ENCODE peak calls at places on chromosomes 7 and 10, in ten cellular contexts. One of them, this sample, is unnamed.

GRCh38 chr10:71492871-71493270 is 96.2 kb downstream of the CDH23 start:
- DNase-seq in sigmoid colon: no peak
- DNase-seq in ovary: no peak
- DNase-seq in body of pancreas: no peak
- DNase-seq in uterus: no peak
- DNase-seq in breast epithelium: no peak
- DNase-seq in lower leg skin: no peak
- DNase-seq in Peyer's patch: no peak
- DNase-seq in esophagus squamous epithelium: no peak
- DNase-seq in right lobe of liver: no peak
- DNase-seq in this sample: no peak

GRCh38 chr7:21169667-21170605 is 257.9 kb upstream of the SP4 start:
- DNase-seq in sigmoid colon: no peak
- DNase-seq in ovary: no peak
- DNase-seq in body of pancreas: no peak
- DNase-seq in uterus: no peak
- DNase-seq in breast epithelium: no peak
- DNase-seq in lower leg skin: no peak
- DNase-seq in Peyer's patch: no peak
- DNase-seq in esophagus squamous epithelium: no peak
- DNase-seq in right lobe of liver: no peak
- DNase-seq in this sample: no peak

GRCh38 chr7:42076870-42077269 is 160.1 kb downstream of the GLI3 start:
- DNase-seq in sigmoid colon: no peak
- DNase-seq in ovary: no peak
- DNase-seq in body of pancreas: no peak
- DNase-seq in uterus: no peak
- DNase-seq in breast epithelium: no peak
- DNase-seq in lower leg skin: no peak
- DNase-seq in Peyer's patch: no peak
- DNase-seq in esophagus squamous epithelium: no peak
- DNase-seq in right lobe of liver: no peak
- DNase-seq in this sample: no peak

GRCh38 chr10:87734987-87735827 is 75.5 kb downstream of the PAPSS2 start:
- DNase-seq in sigmoid colon: no peak
- DNase-seq in ovary: peak; percentile 40
- DNase-seq in body of pancreas: peak; percentile 38
- DNase-seq in uterus: peak; percentile 19
- DNase-seq in breast epithelium: no peak
- DNase-seq in lower leg skin: no peak
- DNase-seq in Peyer's patch: no peak
- DNase-seq in esophagus squamous epithelium: no peak
- DNase-seq in right lobe of liver: no peak
- DNase-seq in this sample: peak; percentile 54

GRCh38 chr10:80414126-80414898 is 6.0 kb downstream of the PRXL2A start:
- DNase-seq in sigmoid colon: no peak
- DNase-seq in ovary: no peak
- DNase-seq in body of pancreas: no peak
- DNase-seq in uterus: no peak
- DNase-seq in breast epithelium: no peak
- DNase-seq in lower leg skin: no peak
- DNase-seq in Peyer's patch: peak; percentile 66
- DNase-seq in esophagus squamous epithelium: no peak
- DNase-seq in right lobe of liver: no peak
- DNase-seq in this sample: no peak

GRCh38 chr7:104642551-104642950 is 314.1 kb downstream of the LHFPL3 start:
- DNase-seq in sigmoid colon: no peak
- DNase-seq in ovary: no peak
- DNase-seq in body of pancreas: no peak
- DNase-seq in uterus: no peak
- DNase-seq in breast epithelium: no peak
- DNase-seq in lower leg skin: no peak
- DNase-seq in Peyer's patch: no peak
- DNase-seq in esophagus squamous epithelium: no peak
- DNase-seq in right lobe of liver: no peak
- DNase-seq in this sample: no peak

GRCh38 chr7:105826143-105826542 is 50.3 kb downstream of the ATXN7L1 start:
- DNase-seq in sigmoid colon: no peak
- DNase-seq in ovary: no peak
- DNase-seq in body of pancreas: no peak
- DNase-seq in uterus: no peak
- DNase-seq in breast epithelium: no peak
- DNase-seq in lower leg skin: no peak
- DNase-seq in Peyer's patch: no peak
- DNase-seq in esophagus squamous epithelium: no peak
- DNase-seq in right lobe of liver: no peak
- DNase-seq in this sample: no peak

GRCh38 chr10:56383806-56384205 is 22.7 kb upstream of the ZWINT start:
- DNase-seq in sigmoid colon: no peak
- DNase-seq in ovary: no peak
- DNase-seq in body of pancreas: no peak
- DNase-seq in uterus: no peak
- DNase-seq in breast epithelium: no peak
- DNase-seq in lower leg skin: no peak
- DNase-seq in Peyer's patch: no peak
- DNase-seq in esophagus squamous epithelium: no peak
- DNase-seq in right lobe of liver: no peak
- DNase-seq in this sample: no peak

GRCh38 chr7:22488643-22489462 is 11.1 kb downstream of the STEAP1B start:
- DNase-seq in sigmoid colon: peak; percentile 76
- DNase-seq in ovary: peak; percentile 22
- DNase-seq in body of pancreas: peak; percentile 73
- DNase-seq in uterus: peak; percentile 56
- DNase-seq in breast epithelium: peak; percentile 40
- DNase-seq in lower leg skin: peak; percentile 57
- DNase-seq in Peyer's patch: peak; percentile 84
- DNase-seq in esophagus squamous epithelium: no peak
- DNase-seq in right lobe of liver: no peak
- DNase-seq in this sample: peak; percentile 76

GRCh38 chr10:29386347-29386999 is 97.6 kb downstream of the LYZL1 start:
- DNase-seq in sigmoid colon: no peak
- DNase-seq in ovary: no peak
- DNase-seq in body of pancreas: no peak
- DNase-seq in uterus: no peak
- DNase-seq in breast epithelium: no peak
- DNase-seq in lower leg skin: no peak
- DNase-seq in Peyer's patch: no peak
- DNase-seq in esophagus squamous epithelium: no peak
- DNase-seq in right lobe of liver: no peak
- DNase-seq in this sample: no peak

GRCh38 chr7:130040576-130040975 is 10.6 kb downstream of the ZC3HC1 start:
- DNase-seq in sigmoid colon: no peak
- DNase-seq in ovary: no peak
- DNase-seq in body of pancreas: no peak
- DNase-seq in uterus: no peak
- DNase-seq in breast epithelium: no peak
- DNase-seq in lower leg skin: no peak
- DNase-seq in Peyer's patch: no peak
- DNase-seq in esophagus squamous epithelium: no peak
- DNase-seq in right lobe of liver: no peak
- DNase-seq in this sample: no peak

GRCh38 chr7:122257056-122257455 is 47.5 kb downstream of the FEZF1 start:
- DNase-seq in sigmoid colon: no peak
- DNase-seq in ovary: no peak
- DNase-seq in body of pancreas: no peak
- DNase-seq in uterus: no peak
- DNase-seq in breast epithelium: no peak
- DNase-seq in lower leg skin: no peak
- DNase-seq in Peyer's patch: no peak
- DNase-seq in esophagus squamous epithelium: no peak
- DNase-seq in right lobe of liver: no peak
- DNase-seq in this sample: no peak

GRCh38 chr7:139702313-139702731 is 75.5 kb downstream of the HIPK2 start:
- DNase-seq in sigmoid colon: no peak
- DNase-seq in ovary: peak; percentile 26
- DNase-seq in body of pancreas: no peak
- DNase-seq in uterus: no peak
- DNase-seq in breast epithelium: no peak
- DNase-seq in lower leg skin: no peak
- DNase-seq in Peyer's patch: peak; percentile 43
- DNase-seq in esophagus squamous epithelium: no peak
- DNase-seq in right lobe of liver: no peak
- DNase-seq in this sample: no peak

GRCh38 chr7:139704308-139704879 is 73.4 kb downstream of the HIPK2 start:
- DNase-seq in sigmoid colon: no peak
- DNase-seq in ovary: no peak
- DNase-seq in body of pancreas: no peak
- DNase-seq in uterus: no peak
- DNase-seq in breast epithelium: no peak
- DNase-seq in lower leg skin: no peak
- DNase-seq in Peyer's patch: peak; percentile 44
- DNase-seq in esophagus squamous epithelium: no peak
- DNase-seq in right lobe of liver: no peak
- DNase-seq in this sample: no peak

GRCh38 chr7:139701908-139702307 is 75.9 kb downstream of the HIPK2 start:
- DNase-seq in sigmoid colon: no peak
- DNase-seq in ovary: no peak
- DNase-seq in body of pancreas: no peak
- DNase-seq in uterus: no peak
- DNase-seq in breast epithelium: no peak
- DNase-seq in lower leg skin: no peak
- DNase-seq in Peyer's patch: no peak
- DNase-seq in esophagus squamous epithelium: no peak
- DNase-seq in right lobe of liver: no peak
- DNase-seq in this sample: no peak

GRCh38 chr7:139702811-139703467 is 74.9 kb downstream of the HIPK2 start:
- DNase-seq in sigmoid colon: no peak
- DNase-seq in ovary: no peak
- DNase-seq in body of pancreas: no peak
- DNase-seq in uterus: no peak
- DNase-seq in breast epithelium: no peak
- DNase-seq in lower leg skin: no peak
- DNase-seq in Peyer's patch: peak; percentile 56
- DNase-seq in esophagus squamous epithelium: no peak
- DNase-seq in right lobe of liver: no peak
- DNase-seq in this sample: no peak

GRCh38 chr7:139703468-139704307 is 74.1 kb downstream of the HIPK2 start:
- DNase-seq in sigmoid colon: no peak
- DNase-seq in ovary: no peak
- DNase-seq in body of pancreas: no peak
- DNase-seq in uterus: no peak
- DNase-seq in breast epithelium: no peak
- DNase-seq in lower leg skin: no peak
- DNase-seq in Peyer's patch: peak; percentile 44
- DNase-seq in esophagus squamous epithelium: no peak
- DNase-seq in right lobe of liver: no peak
- DNase-seq in this sample: no peak
- TF ChIP-seq POLR2A in sigmoid colon: no peak
- TF ChIP-seq POLR2A in ovary: no peak
- TF ChIP-seq POLR2A in body of pancreas: no peak
- TF ChIP-seq POLR2A in uterus: no peak
- TF ChIP-seq POLR2A in breast epithelium: no peak
- TF ChIP-seq POLR2A in lower leg skin: no peak
- TF ChIP-seq POLR2A in Peyer's patch: no peak
- TF ChIP-seq POLR2A in esophagus squamous epithelium: no peak
- TF ChIP-seq POLR2A in right lobe of liver: no peak
- TF ChIP-seq POLR2A in this sample: no peak

GRCh38 chr7:151087247-151088018 is 1.2 kb downstream of the AGAP3 start:
- DNase-seq in sigmoid colon: peak; percentile 84
- DNase-seq in ovary: peak; percentile 61
- DNase-seq in body of pancreas: peak; percentile 69
- DNase-seq in uterus: peak; percentile 56
- DNase-seq in breast epithelium: no peak
- DNase-seq in lower leg skin: no peak
- DNase-seq in Peyer's patch: peak; percentile 83
- DNase-seq in esophagus squamous epithelium: no peak
- DNase-seq in right lobe of liver: peak; percentile 85
- DNase-seq in this sample: peak; percentile 72
- TF ChIP-seq POLR2A in sigmoid colon: no peak
- TF ChIP-seq POLR2A in ovary: no peak
- TF ChIP-seq POLR2A in body of pancreas: peak; percentile 47
- TF ChIP-seq POLR2A in uterus: no peak
- TF ChIP-seq POLR2A in breast epithelium: no peak
- TF ChIP-seq POLR2A in lower leg skin: no peak
- TF ChIP-seq POLR2A in Peyer's patch: peak; percentile 54
- TF ChIP-seq POLR2A in esophagus squamous epithelium: no peak
- TF ChIP-seq POLR2A in right lobe of liver: peak; percentile 89
- TF ChIP-seq POLR2A in this sample: peak; percentile 29

GRCh38 chr7:128941323-128941890 is 3.7 kb downstream of the IRF5 start:
- DNase-seq in sigmoid colon: no peak
- DNase-seq in ovary: no peak
- DNase-seq in body of pancreas: no peak
- DNase-seq in uterus: no peak
- DNase-seq in breast epithelium: no peak
- DNase-seq in lower leg skin: no peak
- DNase-seq in Peyer's patch: peak; percentile 41
- DNase-seq in esophagus squamous epithelium: no peak
- DNase-seq in right lobe of liver: no peak
- DNase-seq in this sample: no peak
- TF ChIP-seq POLR2A in sigmoid colon: no peak
- TF ChIP-seq POLR2A in ovary: no peak
- TF ChIP-seq POLR2A in body of pancreas: no peak
- TF ChIP-seq POLR2A in uterus: no peak
- TF ChIP-seq POLR2A in breast epithelium: no peak
- TF ChIP-seq POLR2A in lower leg skin: no peak
- TF ChIP-seq POLR2A in Peyer's patch: no peak
- TF ChIP-seq POLR2A in esophagus squamous epithelium: no peak
- TF ChIP-seq POLR2A in right lobe of liver: no peak
- TF ChIP-seq POLR2A in this sample: no peak

DNA sequence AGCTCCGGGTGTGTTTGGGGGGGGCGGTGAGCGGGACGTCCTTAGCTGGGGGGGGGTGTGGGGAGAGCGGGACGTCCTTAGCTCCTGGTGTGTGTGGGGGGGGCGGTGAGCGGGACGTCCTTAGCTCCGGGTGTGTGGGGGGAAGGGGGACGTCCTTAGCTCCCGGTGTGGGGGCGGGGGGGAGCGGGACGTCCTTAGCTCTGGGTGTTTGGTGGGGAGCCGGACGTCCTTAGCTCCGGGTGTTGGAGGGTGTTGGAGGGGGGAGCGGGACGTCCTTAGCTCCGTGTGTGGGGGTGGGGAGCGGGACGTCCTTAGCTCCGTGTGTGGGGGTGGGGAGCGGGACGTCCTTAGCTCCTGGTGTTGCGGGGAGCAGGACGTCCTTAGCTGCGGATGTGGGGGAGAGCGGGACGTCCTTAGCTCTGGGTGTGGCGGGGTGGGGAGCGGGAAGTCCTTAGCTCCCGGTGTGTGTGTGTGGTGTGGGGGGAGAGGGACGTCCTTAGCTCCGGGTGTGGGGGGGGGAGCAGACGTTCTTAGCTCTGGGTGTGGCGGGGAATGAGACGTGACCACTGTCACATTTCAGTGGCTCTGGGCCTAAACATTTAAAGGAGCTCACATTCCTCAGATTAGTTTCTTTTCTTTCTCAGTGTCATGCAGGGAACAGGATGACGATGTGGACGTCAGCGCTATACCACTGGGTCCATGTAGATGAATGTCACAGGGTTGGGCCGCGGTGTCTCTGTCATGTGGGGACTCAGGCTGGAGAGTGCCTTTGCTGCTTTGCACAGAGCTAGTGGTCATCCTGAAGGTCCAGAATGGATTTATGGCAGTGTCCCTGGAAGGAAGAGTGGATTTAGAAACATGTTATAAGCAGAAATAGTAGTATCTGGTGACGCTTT is 7.5 kb downstream of the DYNC2I1 start:
- DNase-seq in sigmoid colon: peak; percentile 91
- DNase-seq in ovary: peak; percentile 67
- DNase-seq in body of pancreas: peak; percentile 53
- DNase-seq in uterus: peak; percentile 79
- DNase-seq in breast epithelium: peak; percentile 69
- DNase-seq in lower leg skin: peak; percentile 80
- DNase-seq in Peyer's patch: peak; percentile 90
- DNase-seq in esophagus squamous epithelium: no peak
- DNase-seq in right lobe of liver: peak; percentile 75
- DNase-seq in this sample: peak; percentile 55
- TF ChIP-seq POLR2A in sigmoid colon: no peak
- TF ChIP-seq POLR2A in ovary: no peak
- TF ChIP-seq POLR2A in body of pancreas: peak; percentile 14
- TF ChIP-seq POLR2A in uterus: no peak
- TF ChIP-seq POLR2A in breast epithelium: no peak
- TF ChIP-seq POLR2A in lower leg skin: no peak
- TF ChIP-seq POLR2A in Peyer's patch: no peak
- TF ChIP-seq POLR2A in esophagus squamous epithelium: no peak
- TF ChIP-seq POLR2A in right lobe of liver: no peak
- TF ChIP-seq POLR2A in this sample: peak; percentile 40

This sample was measured in H54.